ENCODE peak calls at places on chromosome 5, in five cellular contexts. F, Y, W, A and E are unnamed samples.

GRCh38 chr5:75824323-75824722 is 107.1 kb upstream of the POC5 start:
- DNase-seq in Y (no peak), A (no peak), F (no peak), W (no peak), E (no peak)

GRCh38 chr5:55714749-55715148 is 2.6 kb upstream of the SLC38A9 start:
- DNase-seq in A (no peak), F (no peak), W (no peak), Y (no peak), E (no peak)

GRCh38 chr5:11573140-11573800 is 331.0 kb downstream of the CTNND2 start:
- DNase-seq in F (no peak), W (no peak), A (no peak), Y (no peak), E (no peak)

GRCh38 chr5:138713247-138713646 is 40.0 kb upstream of the CTNNA1 start:
- DNase-seq in A (no peak), F (no peak), Y (no peak), W (no peak), E (no peak)

GRCh38 chr5:122152266-122152900 is 23.0 kb downstream of the ZNF474 start:
- DNase-seq in A (no peak), W (no peak), F (peak; percentile 79), Y (no peak), E (no peak)

GRCh38 chr5:122083535-122083934 is 5.5 kb upstream of the LOX start:
- DNase-seq in A (no peak), W (no peak), Y (no peak), F (no peak), E (no peak)

GRCh38 chr5:111238826-111239225 is 14.6 kb downstream of the CAMK4 start:
- DNase-seq in F (no peak), A (no peak), Y (no peak), W (no peak), E (no peak)

GRCh38 chr5:78763659-78764189 is 115.2 kb upstream of the LHFPL2 start:
- DNase-seq in Y (no peak), A (no peak), W (no peak), F (no peak), E (no peak)

GRCh38 chr5:44875661-44876250 is 67.0 kb downstream of the MRPS30 start:
- DNase-seq in W (peak; percentile 98), Y (no peak), F (peak; percentile 92), A (no peak), E (peak; percentile 76)

GRCh38 chr5:73031839-73032238 is 76.0 kb downstream of the FCHO2 start:
- DNase-seq in F (peak; percentile 79), W (peak; percentile 53), A (no peak), Y (no peak), E (no peak)

GRCh38 chr5:87243161-87243877 is 24.4 kb upstream of the RASA1 start:
- DNase-seq in F (peak; percentile 57), A (no peak), W (peak; percentile 42), Y (no peak), E (no peak)

DNA sequence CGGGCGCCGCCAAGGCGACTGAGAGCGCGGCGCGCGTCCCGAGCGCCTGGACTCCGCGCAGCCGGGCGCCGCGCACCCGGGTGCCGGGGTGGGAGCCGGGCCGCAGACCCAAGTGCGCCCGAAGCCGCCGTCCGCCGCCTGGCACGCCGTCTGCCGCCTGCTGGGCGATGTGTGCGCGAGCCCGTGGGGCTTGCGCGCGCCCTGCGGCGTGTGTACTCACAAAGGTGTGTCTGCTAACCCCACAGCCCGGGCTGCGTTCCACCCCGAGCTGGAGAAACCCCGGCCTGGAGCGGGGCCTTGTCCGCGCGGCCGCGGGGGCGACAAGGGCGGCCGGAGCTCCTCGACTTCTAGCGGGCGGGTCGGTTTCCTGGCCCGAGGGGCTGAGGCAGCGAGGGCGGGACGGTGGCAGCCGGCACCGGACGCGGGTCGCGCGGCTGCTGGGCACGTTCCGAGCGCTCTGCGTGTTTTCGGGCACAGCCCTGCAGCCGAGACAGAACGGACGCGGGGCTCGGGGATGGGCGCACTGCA is 1.1 kb upstream of the ZSWIM6 start:
- DNase-seq in A (peak; percentile 75), W (peak; percentile 77), F (peak; percentile 63), Y (peak; percentile 92), E (peak; percentile 87)
- H3K27me3 ChIP-seq in A (no peaks in the 10 kb centered on the region), W (no peaks in the 10 kb centered on the region), F (no peaks in the 10 kb centered on the region), Y (no peaks in the 10 kb centered on the region), E (no peaks in the 10 kb centered on the region)

DNA sequence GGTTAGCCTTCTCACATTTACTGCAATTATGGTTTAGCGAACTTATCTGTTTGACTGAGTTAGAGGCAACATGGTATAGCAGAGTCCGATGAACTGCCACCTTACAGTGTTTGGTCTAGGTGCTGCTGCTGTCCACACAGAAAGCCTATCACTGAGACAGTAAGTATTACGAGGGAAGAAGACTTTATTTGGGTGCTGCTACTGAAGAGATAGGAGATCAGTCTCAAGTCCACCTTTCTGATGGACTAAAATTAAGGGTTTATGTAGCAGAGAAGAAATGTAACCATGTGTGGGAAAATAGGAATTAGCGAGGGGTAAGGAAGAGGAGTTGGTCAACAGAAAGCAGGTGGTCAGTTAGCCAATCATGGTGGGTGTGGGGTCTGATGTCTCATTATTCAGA is 109.7 kb downstream of the ZSWIM6 start:
- DNase-seq in F (no peak), A (no peak), W (no peak), Y (no peak), E (no peak)
- H3K4me3 ChIP-seq in F (no peak overlapping the region), A (no peak overlapping the region), W (no peak overlapping the region), Y (no peak overlapping the region), E (no peak overlapping the region)

GRCh38 chr5:127697894-127698600 is 5.1 kb upstream of the CCDC192 start:
- DNase-seq in A (no peak), W (peak; percentile 70), Y (peak; percentile 49), F (peak; percentile 88), E (no peak)
- H3K27me3 ChIP-seq in A (no peaks in the 10 kb centered on the region), W (peaks cover 77% of the 10 kb centered on the region), Y (no peaks in the 10 kb centered on the region), F (no peaks in the 10 kb centered on the region), E (no peaks in the 10 kb centered on the region)

GRCh38 chr5:151139646-151140045 is 17.9 kb downstream of the ANXA6 start:
- DNase-seq in W (no peak), A (no peak), F (no peak), Y (no peak), E (no peak)

GRCh38 chr5:151139015-151139414 is 18.6 kb downstream of the ANXA6 start:
- DNase-seq in W (no peak), Y (no peak), F (no peak), A (no peak), E (no peak)

GRCh38 chr5:151140686-151141459 is 16.7 kb downstream of the ANXA6 start:
- DNase-seq in W (no peak), A (no peak), F (no peak), Y (no peak), E (no peak)

GRCh38 chr5:151142933-151143332 is 14.6 kb downstream of the ANXA6 start:
- DNase-seq in A (no peak), F (no peak), W (no peak), Y (no peak), E (no peak)

GRCh38 chr5:151141535-151141934 is 16.0 kb downstream of the ANXA6 start:
- DNase-seq in F (no peak), Y (no peak), W (no peak), A (peak; percentile 36), E (peak; percentile 65)
- H3K4me3 ChIP-seq in F (no peak overlapping the region), Y (no peak overlapping the region), W (no peak overlapping the region), A (peak overlapping the region; percentile 31), E (peak overlapping the region; percentile 55)

GRCh38 chr5:174571662-174572397 is 152.6 kb upstream of the MSX2 start:
- DNase-seq in W (peak; percentile 91), F (peak; percentile 95), Y (peak; percentile 57), A (peak; percentile 18), E (no peak)
- H3K27me3 ChIP-seq in W (no peaks in the 10 kb centered on the region), F (no peaks in the 10 kb centered on the region), Y (no peaks in the 10 kb centered on the region), A (peaks cover 47% of the 10 kb centered on the region), E (no peaks in the 10 kb centered on the region)

GRCh38 chr5:34585601-34586104 is 70.5 kb upstream of the RAI14 start:
- DNase-seq in Y (no peak), F (peak; percentile 71), W (peak; percentile 97), A (no peak), E (no peak)

GRCh38 chr5:34589832-34590231 is 66.3 kb upstream of the RAI14 start:
- DNase-seq in Y (no peak), F (no peak), A (no peak), W (no peak), E (no peak)

GRCh38 chr5:34586117-34586885 is 69.8 kb upstream of the RAI14 start:
- DNase-seq in Y (no peak), A (no peak), W (peak; percentile 97), F (peak; percentile 94), E (no peak)

GRCh38 chr5:34584165-34584564 is 72.0 kb upstream of the RAI14 start:
- DNase-seq in A (no peak), F (no peak), Y (no peak), W (peak; percentile 30), E (no peak)

GRCh38 chr5:34587355-34588241 is 68.5 kb upstream of the RAI14 start:
- DNase-seq in Y (no peak), F (peak; percentile 62), A (no peak), W (peak; percentile 76), E (no peak)
- H3K4me3 ChIP-seq in Y (no peak overlapping the region), F (no peak overlapping the region), A (no peak overlapping the region), W (peak overlapping the region; percentile 45), E (no peak overlapping the region)